ENCODE peak calls at places on chromosomes 3 and 15, in six cellular contexts. G is IMR-90, T is OCI-LY7, N is tibial artery, O is PC-3, U is mammary epithelial cell. K is an unnamed sample. For H3K9me3, the result is how much of the 10 kb centered on the place peaks cover.

GRCh38 chr15:89740137-89740536 is 10.9 kb downstream of the MESP1 start:
- DNase-seq in G (peak), T (peak), N (no peak), O (peak), U (peak), K (no peak)

GRCh38 chr15:58738051-58738707 is 11.3 kb downstream of the ADAM10 start:
- DNase-seq in G (peak), T (no peak), N (no peak), O (peak), U (peak), K (no peak)

GRCh38 chr15:69081310-69082004 is 67.0 kb downstream of the NOX5 start:
- DNase-seq in G (peak), T (no peak), N (peak), O (no peak), U (peak), K (no peak)

GRCh38 chr3:192897005-192897404 is 20.7 kb downstream of the MB21D2 start:
- DNase-seq in G (no peak), T (no peak), N (no peak), O (peak), U (no peak), K (no peak)

GRCh38 chr15:96029172-96029571 is 301.3 kb upstream of the NR2F2 start:
- DNase-seq in G (no peak), T (no peak), N (no peak), O (no peak), U (no peak), K (no peak)

GRCh38 chr3:170639003-170639402 is 53.1 kb upstream of the SLC7A14 start:
- DNase-seq in G (no peak), T (no peak), N (no peak), O (no peak), U (no peak), K (no peak)

GRCh38 chr3:119497824-119498187 is 541 bp upstream of the TIMMDC1 start:
- DNase-seq in G (peak), T (no peak), N (no peak), O (peak), U (peak), K (no peak)

GRCh38 chr3:160450846-160451245 is 1.3 kb upstream of the TRIM59 start:
- DNase-seq in G (peak), T (no peak), N (no peak), O (peak), U (no peak), K (no peak)

GRCh38 chr3:126315916-126316514 is 41.2 kb downstream of the KLF15 start:
- DNase-seq in G (peak), T (no peak), N (no peak), O (no peak), U (no peak), K (no peak)

GRCh38 chr3:43496740-43497375 is 125.0 kb downstream of the ANO10 start:
- DNase-seq in G (peak), T (no peak), N (no peak), O (no peak), U (no peak), K (no peak)

GRCh38 chr3:154130540-154130939 is 9.3 kb downstream of the ARHGEF26 start:
- DNase-seq in G (no peak), T (no peak), N (no peak), O (no peak), U (no peak), K (no peak)

GRCh38 chr3:154122912-154123559 is 1.8 kb downstream of the ARHGEF26 start:
- DNase-seq in G (peak), T (no peak), N (no peak), O (peak), U (no peak), K (no peak)

GRCh38 chr3:154125378-154126030 is 4.3 kb downstream of the ARHGEF26 start:
- DNase-seq in G (no peak), T (no peak), N (no peak), O (peak), U (no peak), K (no peak)

GRCh38 chr3:154129625-154130024 is 8.4 kb downstream of the ARHGEF26 start:
- DNase-seq in G (no peak), T (no peak), N (no peak), O (no peak), U (no peak), K (no peak)

DNA sequence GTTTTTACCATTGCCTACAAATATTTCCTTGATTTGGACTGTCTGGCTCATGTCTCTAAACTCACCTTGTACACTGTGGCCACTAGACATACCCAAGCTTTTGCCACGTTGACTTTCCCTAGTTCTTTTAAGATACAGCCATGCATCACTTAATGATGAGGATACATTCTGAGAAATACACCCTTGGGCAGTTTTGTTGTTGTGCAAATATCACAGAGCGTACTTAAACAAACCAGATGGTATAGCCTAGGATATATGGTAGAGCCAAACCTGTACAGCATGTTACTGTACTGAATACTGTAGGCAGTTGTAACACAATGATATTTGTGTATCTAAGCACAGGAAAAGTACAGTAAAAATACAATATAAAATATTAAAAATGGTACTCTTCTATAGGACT is 5.5 kb downstream of the ARHGEF26 start:
- DNase-seq in G (no peak), T (no peak), N (no peak), O (peak), U (no peak), K (no peak)
- H3K4me3 ChIP-seq in G (no peak), T (no peak), N (no peak), O (no peak), U (no peak), K (no peak)

DNA sequence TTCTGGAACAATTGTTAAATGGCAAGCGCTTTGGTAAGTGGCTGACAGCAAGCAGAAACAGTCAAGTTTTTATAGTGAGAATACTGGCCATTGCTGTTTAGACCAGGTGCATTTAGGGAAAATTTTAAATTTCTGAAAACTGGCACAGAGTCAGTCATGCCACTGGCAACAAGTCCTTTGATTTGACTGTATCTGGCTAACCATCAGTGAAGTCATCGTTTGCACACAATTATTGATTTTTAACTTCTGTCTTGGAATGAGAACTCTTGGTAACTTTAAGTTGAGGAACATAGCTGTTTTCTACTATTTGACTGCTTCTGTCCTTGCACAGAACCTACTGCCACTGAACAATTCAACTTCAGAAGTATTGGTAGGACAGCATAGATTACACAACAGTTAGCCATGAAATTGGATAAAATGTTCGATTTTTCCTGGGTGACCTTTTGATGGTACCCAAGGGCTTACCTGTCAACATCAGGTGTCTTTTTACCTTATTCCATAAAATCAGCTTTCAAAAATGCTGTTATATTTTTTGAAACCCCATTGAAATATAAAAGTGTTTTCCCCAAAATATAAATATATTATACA is 225.0 kb downstream of the PDZRN3 start:
- DNase-seq in G (no peak), T (no peak), N (no peak), O (no peak), U (no peak), K (no peak)
- H3K9me3 ChIP-seq in G (under half), T (under half), N (under half), O (under half), U (under half), K (under half)

GRCh38 chr3:39414421-39414907 is 7.9 kb downstream of the RPSA start:
- DNase-seq in G (no peak), T (peak), N (no peak), O (no peak), U (no peak), K (no peak)
- TF ChIP-seq CTCF in G (no peak), T (no peak), N (no peak), O (no peak), U (no peak), K (no peak)

DNA sequence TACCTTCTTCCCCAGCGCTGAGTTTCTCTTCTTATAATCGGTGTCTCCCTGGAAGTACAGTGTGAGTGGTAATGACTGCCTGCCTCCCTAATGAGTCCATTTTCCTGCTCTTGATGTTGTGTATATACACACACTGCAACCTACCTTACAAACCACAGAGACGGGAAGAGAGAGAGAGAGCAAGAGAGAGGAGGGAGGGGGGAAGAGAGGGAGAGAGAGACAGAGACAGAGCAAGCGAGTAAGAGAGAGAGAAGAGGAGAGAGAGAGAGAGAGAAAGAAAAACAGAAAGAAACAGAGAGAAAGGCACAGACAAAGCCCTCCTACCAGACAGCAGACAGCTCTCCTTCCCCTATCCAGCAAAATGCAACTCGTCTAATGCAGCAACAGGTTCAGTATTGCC is 46.9 kb downstream of the ZBTB20 start:
- DNase-seq in G (peak), T (peak), N (no peak), O (peak), U (peak), K (no peak)
- H3K4me3 ChIP-seq in G (peak), T (peak), N (peak), O (peak), U (peak), K (peak)

DNA sequence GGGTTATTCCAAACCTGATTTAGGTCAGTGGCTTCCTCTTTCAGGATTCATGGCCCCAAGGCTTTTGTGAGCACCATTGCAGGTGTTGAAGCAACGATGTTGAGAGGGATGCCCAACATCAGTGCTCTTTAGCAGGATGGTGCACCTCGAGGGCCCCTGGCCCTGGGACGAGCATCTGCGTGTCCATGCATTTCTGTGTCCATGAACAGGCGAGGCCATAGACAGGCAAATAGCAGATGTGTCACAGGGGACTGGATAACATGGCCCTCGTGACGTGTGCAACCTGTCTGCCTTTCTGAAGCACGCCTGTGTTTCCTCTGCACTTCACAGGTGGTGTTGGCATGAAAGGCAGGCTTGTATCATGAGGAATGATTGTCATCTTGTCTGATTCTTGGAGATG is 132.3 kb downstream of the SNRPN start:
- DNase-seq in G (no peak), T (no peak), N (peak), O (no peak), U (no peak), K (no peak)
- H3K9me3 ChIP-seq in G (half or more), T (under half), N (half or more), O (under half), U (half or more), K (under half)

GRCh38 chr3:2150576-2150975 is 51.9 kb downstream of the CNTN4 start:
- DNase-seq in G (no peak), T (no peak), N (no peak), O (no peak), U (no peak), K (no peak)

GRCh38 chr3:2158828-2159227 is 60.2 kb downstream of the CNTN4 start:
- DNase-seq in G (no peak), T (no peak), N (no peak), O (no peak), U (no peak), K (no peak)

GRCh38 chr3:2153047-2153446 is 54.4 kb downstream of the CNTN4 start:
- DNase-seq in G (no peak), T (no peak), N (no peak), O (no peak), U (no peak), K (no peak)

GRCh38 chr3:2154596-2154995 is 55.9 kb downstream of the CNTN4 start:
- DNase-seq in G (no peak), T (no peak), N (no peak), O (no peak), U (no peak), K (no peak)

GRCh38 chr3:2156244-2156847 is 57.7 kb downstream of the CNTN4 start:
- DNase-seq in G (no peak), T (no peak), N (no peak), O (peak), U (no peak), K (no peak)
- TF ChIP-seq CTCF in G (no peak), T (peak), N (no peak), O (peak), U (peak), K (peak)

DNA sequence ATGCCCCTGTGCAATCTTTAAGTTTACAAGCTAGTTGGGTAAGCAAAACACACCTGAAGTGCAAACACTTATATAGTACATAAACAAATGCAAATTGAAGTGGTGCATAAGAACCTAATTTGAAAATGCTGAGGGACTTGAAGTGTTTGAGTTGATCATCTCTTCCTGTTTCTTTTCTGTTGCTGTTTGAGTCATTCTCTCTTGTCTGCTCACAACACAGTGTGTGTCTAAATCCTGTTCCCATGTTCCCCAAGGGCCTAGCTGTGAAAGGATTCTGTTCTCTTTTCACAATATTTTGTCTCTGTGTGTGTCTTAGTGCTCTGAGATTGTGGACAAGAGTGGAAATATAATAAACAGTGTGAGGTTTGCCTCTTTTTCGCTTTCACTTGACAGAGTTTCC is 6.1 kb downstream of the CD96 start:
- DNase-seq in G (peak), T (no peak), N (no peak), O (peak), U (no peak), K (no peak)
- H3K4me3 ChIP-seq in G (no peak), T (no peak), N (no peak), O (peak), U (no peak), K (no peak)

GRCh38 chr15:27480642-27481041 is 509.7 kb downstream of the GABRG3 start:
- DNase-seq in G (no peak), T (no peak), N (no peak), O (peak), U (no peak), K (no peak)

GRCh38 chr15:27482344-27482743 is 511.4 kb downstream of the GABRG3 start:
- DNase-seq in G (no peak), T (no peak), N (no peak), O (no peak), U (no peak), K (no peak)

GRCh38 chr15:27485265-27485664 is 514.3 kb downstream of the GABRG3 start:
- DNase-seq in G (no peak), T (no peak), N (no peak), O (no peak), U (no peak), K (no peak)

GRCh38 chr15:27481768-27482167 is 510.8 kb downstream of the GABRG3 start:
- DNase-seq in G (no peak), T (no peak), N (no peak), O (no peak), U (no peak), K (no peak)

DNA sequence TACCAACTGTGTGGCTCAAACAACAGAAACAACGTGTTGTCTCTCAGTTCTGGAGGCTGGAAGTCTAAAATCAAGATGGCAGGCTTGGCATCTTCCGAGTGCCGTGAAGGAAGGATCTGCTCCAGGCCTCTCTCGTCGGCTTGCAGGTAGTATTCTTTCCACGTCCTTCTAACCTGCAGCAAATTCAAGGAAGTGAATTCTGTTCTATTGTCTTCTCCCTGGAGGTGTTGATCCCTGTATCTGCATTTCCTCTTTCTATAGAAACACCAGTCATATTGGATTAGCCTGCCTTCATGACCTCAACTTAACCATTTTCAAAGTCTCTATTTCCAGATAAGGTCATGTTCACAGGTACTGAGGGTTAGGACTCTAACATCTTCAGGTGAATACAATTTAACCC is 512.1 kb downstream of the GABRG3 start:
- DNase-seq in G (no peak), T (no peak), N (no peak), O (no peak), U (no peak), K (no peak)
- H3K9me3 ChIP-seq in G (under half), T (under half), N (under half), O (under half), U (under half), K (under half)

DNA sequence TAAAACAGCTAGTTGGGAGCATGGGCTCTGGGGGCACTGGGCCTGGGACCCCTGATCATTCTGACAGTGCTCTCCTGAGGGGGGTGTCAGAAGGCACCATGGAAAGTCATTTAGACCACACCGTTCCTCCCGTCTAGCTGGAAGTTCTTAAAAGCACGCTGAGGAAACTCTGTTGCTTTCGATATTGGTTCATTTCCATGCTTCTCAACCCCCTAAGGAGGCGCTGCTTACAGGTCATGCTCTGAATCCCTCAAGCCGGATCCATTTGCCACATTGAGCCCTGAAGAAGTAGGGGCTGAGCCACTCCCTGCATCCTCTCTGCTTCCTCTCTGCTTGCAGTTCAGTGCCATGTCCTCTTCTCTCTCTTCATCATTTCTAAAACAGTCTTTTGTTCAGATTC is 187.2 kb downstream of the CACNA2D3 start:
- DNase-seq in G (no peak), T (no peak), N (no peak), O (no peak), U (no peak), K (no peak)
- TF ChIP-seq CTCF in G (no peak), T (no peak), N (no peak), O (no peak), U (no peak), K (no peak)

GRCh38 chr3:66816110-66816761 is 181.9 kb upstream of the KBTBD8 start:
- DNase-seq in G (peak), T (peak), N (no peak), O (peak), U (peak), K (no peak)

GRCh38 chr3:66812741-66813140 is 185.4 kb upstream of the KBTBD8 start:
- DNase-seq in G (no peak), T (no peak), N (no peak), O (no peak), U (no peak), K (no peak)

GRCh38 chr3:66808891-66809578 is 189.1 kb upstream of the KBTBD8 start:
- DNase-seq in G (no peak), T (no peak), N (no peak), O (no peak), U (no peak), K (no peak)

GRCh38 chr3:66809579-66809958 is 188.5 kb upstream of the KBTBD8 start:
- DNase-seq in G (no peak), T (peak), N (no peak), O (no peak), U (no peak), K (no peak)

DNA sequence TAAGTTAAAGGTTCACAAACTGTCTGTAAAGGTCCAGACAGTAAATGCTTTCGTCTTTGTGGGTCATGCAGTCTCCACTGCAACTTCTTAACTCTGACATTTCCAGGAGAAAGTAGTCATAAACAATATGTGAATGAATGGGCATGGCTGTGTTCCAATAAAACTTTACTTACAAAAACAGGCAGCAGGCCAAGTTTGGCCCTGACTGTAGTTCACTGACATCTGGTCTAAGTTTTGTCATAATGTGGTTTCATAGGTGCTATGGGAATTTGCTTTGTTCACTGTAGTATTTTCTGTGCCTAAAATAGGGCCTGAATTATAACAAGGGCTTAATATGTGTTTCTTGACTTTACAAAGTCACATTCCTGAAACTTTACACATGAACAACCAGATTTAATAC is 186.0 kb upstream of the KBTBD8 start:
- DNase-seq in G (peak), T (no peak), N (no peak), O (no peak), U (peak), K (no peak)
- H3K4me3 ChIP-seq in G (no peak), T (no peak), N (no peak), O (no peak), U (no peak), K (no peak)